ENCODE peak calls at places on chromosomes 1 and 21, in six cellular contexts. X is astrocyte of the cerebellum, S is HCT116, N is posterior cingulate gyrus, C is WTC11, Q is left ventricle myocardium inferior. A is an unnamed sample.

GRCh38 chr21:34771512-34772028 is 102.8 kb downstream of the CLIC6 start:
- DNase-seq in C (no peak), Q (no peak), X (no peak), S (peak), N (no peak), A (no peak)

GRCh38 chr1:55127827-55128343 is 87.3 kb downstream of the USP24 start:
- DNase-seq in Q (no peak), N (no peak), C (no peak), X (no peak), S (no peak), A (no peak)

GRCh38 chr1:9684806-9685205 is 33.3 kb downstream of the PIK3CD start:
- DNase-seq in Q (no peak), C (no peak), S (no peak), N (no peak), X (no peak), A (no peak)

GRCh38 chr1:154951901-154952657 is 3.8 kb downstream of the PBXIP1 start:
- DNase-seq in N (no peak), C (no peak), S (no peak), Q (no peak), X (no peak), A (no peak)

GRCh38 chr1:107251839-107252238 is 111.0 kb downstream of the NTNG1 start:
- DNase-seq in C (no peak), S (no peak), N (no peak), Q (no peak), X (no peak), A (no peak)

GRCh38 chr1:173410794-173411236 is 66.3 kb upstream of the PRDX6 start:
- DNase-seq in C (no peak), N (no peak), X (no peak), S (no peak), Q (no peak), A (no peak)

GRCh38 chr1:184299076-184299790 is 87.6 kb upstream of the C1orf21 start:
- DNase-seq in S (no peak), Q (no peak), N (no peak), C (no peak), X (peak), A (no peak)

GRCh38 chr1:199667079-199667478 is 360.4 kb upstream of the NR5A2 start:
- DNase-seq in Q (no peak), N (no peak), S (no peak), X (no peak), C (no peak), A (no peak)

GRCh38 chr1:24438423-24438901 is 22.9 kb downstream of the NIPAL3 start:
- DNase-seq in S (no peak), X (no peak), C (no peak), Q (peak), N (no peak), A (no peak)

GRCh38 chr21:45209046-45209445 is 78.6 kb downstream of the POFUT2 start:
- DNase-seq in X (peak), S (no peak), Q (no peak), N (no peak), C (no peak), A (no peak)

GRCh38 chr1:23343246-23344110 is 606 bp downstream of the HNRNPR start:
- DNase-seq in Q (no peak), N (no peak), C (peak), X (no peak), S (no peak), A (peak)

GRCh38 chr1:56557746-56558145 is 21.6 kb downstream of the PLPP3 start:
- DNase-seq in Q (no peak), S (no peak), C (no peak), X (no peak), N (peak), A (no peak)

GRCh38 chr1:173149887-173150286 is 57.2 kb downstream of the TNFSF4 start:
- DNase-seq in N (no peak), C (no peak), S (no peak), X (no peak), Q (no peak), A (no peak)

GRCh38 chr1:191757003-191757402 is 401.3 kb upstream of the RGS18 start:
- DNase-seq in Q (no peak), C (no peak), X (peak), S (no peak), N (no peak), A (no peak)

GRCh38 chr1:233487415-233487814 is 126.5 kb upstream of the KCNK1 start:
- DNase-seq in N (no peak), X (no peak), S (no peak), Q (no peak), C (no peak), A (no peak)

GRCh38 chr1:234755449-234755863 is 145.5 kb upstream of the IRF2BP2 start:
- DNase-seq in S (no peak), Q (peak), X (no peak), N (peak), C (no peak), A (peak)

GRCh38 chr1:102262994-102263393 is 266.3 kb upstream of the OLFM3 start:
- DNase-seq in Q (no peak), C (no peak), S (no peak), N (no peak), X (no peak), A (no peak)

GRCh38 chr1:62281922-62282555 is 37.2 kb downstream of the KANK4 start:
- DNase-seq in X (no peak), N (no peak), Q (no peak), C (no peak), S (no peak), A (no peak)

GRCh38 chr1:44576456-44577150 is 97.7 kb downstream of the TMEM53 start:
- DNase-seq in X (no peak), Q (no peak), C (peak), N (peak), S (no peak), A (no peak)

GRCh38 chr1:173255214-173255813 is 48.2 kb upstream of the TNFSF4 start:
- DNase-seq in N (no peak), S (peak), X (peak), C (peak), Q (no peak), A (no peak)

GRCh38 chr1:62391369-62391971 is 45.4 kb upstream of the USP1 start:
- DNase-seq in X (no peak), S (peak), N (no peak), Q (no peak), C (peak), A (no peak)

GRCh38 chr1:47934243-47934805 is 62.9 kb downstream of the TRABD2B start:
- DNase-seq in C (no peak), X (peak), Q (peak), N (no peak), S (no peak), A (peak)

GRCh38 chr1:155759966-155760630 is 71.2 kb downstream of the DAP3 start:
- DNase-seq in Q (no peak), C (no peak), X (no peak), S (no peak), N (no peak), A (no peak)

GRCh38 chr1:220462756-220463155 is 65.2 kb upstream of the MARK1 start:
- DNase-seq in X (no peak), N (no peak), C (peak), S (no peak), Q (no peak), A (no peak)

GRCh38 chr1:64155285-64155684 is 48.1 kb upstream of the UBE2U start:
- DNase-seq in X (no peak), S (no peak), C (no peak), N (no peak), Q (no peak), A (no peak)

GRCh38 chr1:223834660-223835263 is 11.0 kb downstream of the TP53BP2 start:
- DNase-seq in X (no peak), C (no peak), Q (no peak), S (no peak), N (no peak), A (no peak)

GRCh38 chr21:44299085-44299457 is 782 bp upstream of the PFKL start:
- DNase-seq in X (no peak), C (no peak), Q (no peak), S (no peak), N (no peak), A (no peak)

GRCh38 chr1:53197301-53198205 is 929 bp downstream of the CPT2 start:
- DNase-seq in N (no peak), Q (no peak), X (no peak), S (no peak), C (no peak), A (no peak)

GRCh38 chr1:62529227-62529626 is 68.1 kb upstream of the ANGPTL3 start:
- DNase-seq in Q (no peak), X (no peak), N (no peak), C (no peak), S (no peak), A (no peak)

GRCh38 chr1:19811206-19811851 is 3.8 kb downstream of the RNF186 start:
- DNase-seq in N (no peak), C (peak), X (no peak), Q (peak), S (peak), A (no peak)

GRCh38 chr1:98870959-98871903 is 133.4 kb downstream of the PLPPR5 start:
- DNase-seq in N (no peak), X (no peak), S (no peak), C (no peak), Q (no peak), A (no peak)

GRCh38 chr1:241827308-241827707 is 20.7 kb upstream of the EXO1 start:
- DNase-seq in Q (no peak), S (no peak), C (no peak), X (no peak), N (no peak), A (no peak)

GRCh38 chr21:16492356-16492755 is 762.6 kb downstream of the USP25 start:
- DNase-seq in X (no peak), Q (no peak), C (no peak), S (no peak), N (no peak), A (no peak)

GRCh38 chr1:202348509-202349262 is at the start of gene PPP1R12B:
- DNase-seq in C (peak), Q (peak), S (peak), X (peak), N (peak), A (peak)

GRCh38 chr1:15741183-15741850 is 982 bp upstream of the TMEM82 start:
- DNase-seq in Q (peak), C (peak), S (peak), N (peak), X (peak), A (peak)

GRCh38 chr1:219713981-219714381 is 101.1 kb upstream of the ZC3H11B start:
- DNase-seq in C (no peak), X (no peak), N (no peak), Q (no peak), S (no peak), A (no peak)